ENCODE peak calls at places on chromosome 18, in eight cellular contexts. One of them, this sample, is unnamed.

GRCh38 chr18:58625839-58626238 is 3.1 kb downstream of the ALPK2 start:
- DNase-seq in coronary artery: no peak
- DNase-seq in foreskin fibroblast: no peak
- DNase-seq in mammary epithelial cell: no peak
- DNase-seq in adipocyte: no peak
- DNase-seq in stomach: no peak
- DNase-seq in right lobe of liver: no peak
- DNase-seq in fibroblast of lung: no peak
- DNase-seq in this sample: no peak

GRCh38 chr18:4230450-4231168 is 224.5 kb downstream of the DLGAP1 start:
- DNase-seq in coronary artery: no peak
- DNase-seq in foreskin fibroblast: no peak
- DNase-seq in mammary epithelial cell: no peak
- DNase-seq in adipocyte: peak; percentile 1
- DNase-seq in stomach: no peak
- DNase-seq in right lobe of liver: no peak
- DNase-seq in fibroblast of lung: no peak
- DNase-seq in this sample: no peak

GRCh38 chr18:76619342-76620315 is 124.6 kb upstream of the ZNF516 start:
- DNase-seq in coronary artery: no peak
- DNase-seq in foreskin fibroblast: peak; percentile 79
- DNase-seq in mammary epithelial cell: peak; percentile 98
- DNase-seq in adipocyte: peak; percentile 68
- DNase-seq in stomach: peak; percentile 81
- DNase-seq in right lobe of liver: peak; percentile 86
- DNase-seq in fibroblast of lung: peak; percentile 76
- DNase-seq in this sample: peak; percentile 60

GRCh38 chr18:67475673-67476072 is 40.8 kb downstream of the DSEL start:
- DNase-seq in coronary artery: no peak
- DNase-seq in foreskin fibroblast: peak; percentile 66
- DNase-seq in mammary epithelial cell: peak; percentile 8
- DNase-seq in adipocyte: peak; percentile 71
- DNase-seq in stomach: no peak
- DNase-seq in right lobe of liver: no peak
- DNase-seq in fibroblast of lung: peak; percentile 64
- DNase-seq in this sample: peak; percentile 44

GRCh38 chr18:34978953-34979608 is 62.1 kb upstream of the MAPRE2 start:
- DNase-seq in coronary artery: peak; percentile 87
- DNase-seq in foreskin fibroblast: peak; percentile 95
- DNase-seq in mammary epithelial cell: peak; percentile 98
- DNase-seq in adipocyte: peak; percentile 95
- DNase-seq in stomach: peak; percentile 72
- DNase-seq in right lobe of liver: peak; percentile 53
- DNase-seq in fibroblast of lung: peak; percentile 92
- DNase-seq in this sample: peak; percentile 90

GRCh38 chr18:50656841-50657470 is 97.1 kb downstream of the MAPK4 start:
- DNase-seq in coronary artery: no peak
- DNase-seq in foreskin fibroblast: no peak
- DNase-seq in mammary epithelial cell: no peak
- DNase-seq in adipocyte: no peak
- DNase-seq in stomach: no peak
- DNase-seq in right lobe of liver: no peak
- DNase-seq in fibroblast of lung: no peak
- DNase-seq in this sample: no peak

GRCh38 chr18:63177822-63178525 is 141.6 kb downstream of the BCL2 start:
- DNase-seq in coronary artery: no peak
- DNase-seq in foreskin fibroblast: peak; percentile 67
- DNase-seq in mammary epithelial cell: no peak
- DNase-seq in adipocyte: peak; percentile 25
- DNase-seq in stomach: no peak
- DNase-seq in right lobe of liver: no peak
- DNase-seq in fibroblast of lung: no peak
- DNase-seq in this sample: no peak

GRCh38 chr18:54389143-54389505 is 31.4 kb downstream of the C18orf54 start:
- DNase-seq in coronary artery: no peak
- DNase-seq in foreskin fibroblast: peak; percentile 31
- DNase-seq in mammary epithelial cell: no peak
- DNase-seq in adipocyte: no peak
- DNase-seq in stomach: no peak
- DNase-seq in right lobe of liver: no peak
- DNase-seq in fibroblast of lung: no peak
- DNase-seq in this sample: no peak

GRCh38 chr18:79657342-79657996 is 22.1 kb upstream of the CTDP1 start:
- DNase-seq in coronary artery: no peak
- DNase-seq in foreskin fibroblast: no peak
- DNase-seq in mammary epithelial cell: peak; percentile 19
- DNase-seq in adipocyte: no peak
- DNase-seq in stomach: no peak
- DNase-seq in right lobe of liver: no peak
- DNase-seq in fibroblast of lung: no peak
- DNase-seq in this sample: no peak

GRCh38 chr18:29874519-29875098 is 1167.9 kb downstream of the DSC3 start:
- DNase-seq in coronary artery: no peak
- DNase-seq in foreskin fibroblast: peak; percentile 1
- DNase-seq in mammary epithelial cell: peak; percentile 39
- DNase-seq in adipocyte: peak; percentile 55
- DNase-seq in stomach: no peak
- DNase-seq in right lobe of liver: no peak
- DNase-seq in fibroblast of lung: peak; percentile 30
- DNase-seq in this sample: peak; percentile 42

GRCh38 chr18:26868968-26869586 is 3.6 kb upstream of the AQP4 start:
- DNase-seq in coronary artery: no peak
- DNase-seq in foreskin fibroblast: no peak
- DNase-seq in mammary epithelial cell: no peak
- DNase-seq in adipocyte: no peak
- DNase-seq in stomach: no peak
- DNase-seq in right lobe of liver: no peak
- DNase-seq in fibroblast of lung: no peak
- DNase-seq in this sample: no peak
- H3K4me3 ChIP-seq in coronary artery: no peak overlapping the region
- H3K4me3 ChIP-seq in foreskin fibroblast: no peak overlapping the region
- H3K4me3 ChIP-seq in mammary epithelial cell: no peak overlapping the region
- H3K4me3 ChIP-seq in adipocyte: no peak overlapping the region
- H3K4me3 ChIP-seq in stomach: no peak overlapping the region
- H3K4me3 ChIP-seq in right lobe of liver: no peak overlapping the region
- H3K4me3 ChIP-seq in fibroblast of lung: no peak overlapping the region
- H3K4me3 ChIP-seq in this sample: no peak overlapping the region

DNA sequence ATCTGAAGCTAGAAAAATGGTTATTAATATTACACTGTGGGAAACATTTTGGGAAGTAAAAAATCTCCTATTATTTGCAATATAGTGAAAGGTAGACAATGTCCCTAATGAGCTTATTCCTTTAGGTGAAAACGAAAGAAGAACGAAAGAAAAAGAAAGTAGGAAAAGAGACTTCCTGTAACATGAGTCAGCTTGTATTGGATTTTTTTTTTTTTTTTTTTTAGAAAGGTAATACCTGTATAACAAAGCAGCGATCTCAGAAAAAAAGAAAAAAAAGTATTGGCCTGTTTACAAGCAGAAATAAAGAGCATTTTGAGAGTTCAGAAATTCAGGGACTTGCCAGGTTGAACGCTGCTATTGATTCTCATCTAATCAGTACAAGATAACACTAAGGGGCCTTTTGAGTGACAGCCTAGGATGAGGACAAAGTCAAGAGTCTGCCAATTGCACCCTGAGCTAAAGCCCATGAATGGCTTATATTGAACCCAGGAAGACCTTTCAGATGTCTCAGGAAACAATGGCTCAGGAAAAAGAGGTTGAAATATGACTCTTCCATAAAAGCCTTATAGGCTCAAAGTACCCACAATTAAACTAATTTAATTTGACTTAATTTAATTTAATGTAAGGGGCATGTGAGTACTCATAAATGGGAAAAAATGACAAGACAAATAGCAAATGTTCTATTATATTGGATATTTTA is 615.6 kb upstream of the CDH2 start:
- DNase-seq in coronary artery: no peak
- DNase-seq in foreskin fibroblast: no peak
- DNase-seq in mammary epithelial cell: peak; percentile 33
- DNase-seq in adipocyte: no peak
- DNase-seq in stomach: no peak
- DNase-seq in right lobe of liver: no peak
- DNase-seq in fibroblast of lung: no peak
- DNase-seq in this sample: no peak
- H3K4me3 ChIP-seq in coronary artery: no peak overlapping the region
- H3K4me3 ChIP-seq in foreskin fibroblast: no peak overlapping the region
- H3K4me3 ChIP-seq in mammary epithelial cell: peak overlapping the region; percentile 50
- H3K4me3 ChIP-seq in adipocyte: no peak overlapping the region
- H3K4me3 ChIP-seq in stomach: no peak overlapping the region
- H3K4me3 ChIP-seq in right lobe of liver: no peak overlapping the region
- H3K4me3 ChIP-seq in fibroblast of lung: no peak overlapping the region
- H3K4me3 ChIP-seq in this sample: no peak overlapping the region

GRCh38 chr18:10482985-10483949 is 28.8 kb downstream of the APCDD1 start:
- DNase-seq in coronary artery: no peak
- DNase-seq in foreskin fibroblast: no peak
- DNase-seq in mammary epithelial cell: no peak
- DNase-seq in adipocyte: no peak
- DNase-seq in stomach: no peak
- DNase-seq in right lobe of liver: no peak
- DNase-seq in fibroblast of lung: no peak
- DNase-seq in this sample: no peak

GRCh38 chr18:10477863-10478260 is 23.4 kb downstream of the APCDD1 start:
- DNase-seq in coronary artery: no peak
- DNase-seq in foreskin fibroblast: no peak
- DNase-seq in mammary epithelial cell: no peak
- DNase-seq in adipocyte: no peak
- DNase-seq in stomach: no peak
- DNase-seq in right lobe of liver: no peak
- DNase-seq in fibroblast of lung: no peak
- DNase-seq in this sample: no peak

GRCh38 chr18:10482363-10482984 is 28.0 kb downstream of the APCDD1 start:
- DNase-seq in coronary artery: no peak
- DNase-seq in foreskin fibroblast: no peak
- DNase-seq in mammary epithelial cell: no peak
- DNase-seq in adipocyte: no peak
- DNase-seq in stomach: no peak
- DNase-seq in right lobe of liver: no peak
- DNase-seq in fibroblast of lung: no peak
- DNase-seq in this sample: no peak

GRCh38 chr18:10485475-10485874 is 31.0 kb downstream of the APCDD1 start:
- DNase-seq in coronary artery: no peak
- DNase-seq in foreskin fibroblast: no peak
- DNase-seq in mammary epithelial cell: no peak
- DNase-seq in adipocyte: no peak
- DNase-seq in stomach: no peak
- DNase-seq in right lobe of liver: no peak
- DNase-seq in fibroblast of lung: no peak
- DNase-seq in this sample: no peak

GRCh38 chr18:10481831-10482230 is 27.4 kb downstream of the APCDD1 start:
- DNase-seq in coronary artery: no peak
- DNase-seq in foreskin fibroblast: no peak
- DNase-seq in mammary epithelial cell: no peak
- DNase-seq in adipocyte: no peak
- DNase-seq in stomach: no peak
- DNase-seq in right lobe of liver: no peak
- DNase-seq in fibroblast of lung: no peak
- DNase-seq in this sample: no peak
- H3K4me3 ChIP-seq in coronary artery: no peak overlapping the region
- H3K4me3 ChIP-seq in foreskin fibroblast: no peak overlapping the region
- H3K4me3 ChIP-seq in mammary epithelial cell: no peak overlapping the region
- H3K4me3 ChIP-seq in adipocyte: no peak overlapping the region
- H3K4me3 ChIP-seq in stomach: no peak overlapping the region
- H3K4me3 ChIP-seq in right lobe of liver: no peak overlapping the region
- H3K4me3 ChIP-seq in fibroblast of lung: no peak overlapping the region
- H3K4me3 ChIP-seq in this sample: no peak overlapping the region

GRCh38 chr18:11887305-11888262 is 20.5 kb downstream of the MPPE1 start:
- DNase-seq in coronary artery: no peak
- DNase-seq in foreskin fibroblast: no peak
- DNase-seq in mammary epithelial cell: no peak
- DNase-seq in adipocyte: no peak
- DNase-seq in stomach: no peak
- DNase-seq in right lobe of liver: no peak
- DNase-seq in fibroblast of lung: no peak
- DNase-seq in this sample: no peak
- H3K4me3 ChIP-seq in coronary artery: no peak overlapping the region
- H3K4me3 ChIP-seq in foreskin fibroblast: no peak overlapping the region
- H3K4me3 ChIP-seq in mammary epithelial cell: no peak overlapping the region
- H3K4me3 ChIP-seq in adipocyte: no peak overlapping the region
- H3K4me3 ChIP-seq in stomach: no peak overlapping the region
- H3K4me3 ChIP-seq in right lobe of liver: no peak overlapping the region
- H3K4me3 ChIP-seq in fibroblast of lung: no peak overlapping the region
- H3K4me3 ChIP-seq in this sample: no peak overlapping the region

GRCh38 chr18:65753520-65753919 is 2.7 kb downstream of the CDH7 start:
- DNase-seq in coronary artery: no peak
- DNase-seq in foreskin fibroblast: peak; percentile 13
- DNase-seq in mammary epithelial cell: no peak
- DNase-seq in adipocyte: no peak
- DNase-seq in stomach: no peak
- DNase-seq in right lobe of liver: no peak
- DNase-seq in fibroblast of lung: peak; percentile 3
- DNase-seq in this sample: no peak
- H3K4me3 ChIP-seq in coronary artery: no peak overlapping the region
- H3K4me3 ChIP-seq in foreskin fibroblast: no peak overlapping the region
- H3K4me3 ChIP-seq in mammary epithelial cell: no peak overlapping the region
- H3K4me3 ChIP-seq in adipocyte: no peak overlapping the region
- H3K4me3 ChIP-seq in stomach: no peak overlapping the region
- H3K4me3 ChIP-seq in right lobe of liver: no peak overlapping the region
- H3K4me3 ChIP-seq in fibroblast of lung: no peak overlapping the region
- H3K4me3 ChIP-seq in this sample: no peak overlapping the region

GRCh38 chr18:23201741-23202140 is 66.5 kb downstream of the CABLES1 start:
- DNase-seq in coronary artery: no peak
- DNase-seq in foreskin fibroblast: no peak
- DNase-seq in mammary epithelial cell: no peak
- DNase-seq in adipocyte: no peak
- DNase-seq in stomach: no peak
- DNase-seq in right lobe of liver: no peak
- DNase-seq in fibroblast of lung: no peak
- DNase-seq in this sample: no peak

GRCh38 chr18:23205980-23206379 is 70.7 kb downstream of the CABLES1 start:
- DNase-seq in coronary artery: no peak
- DNase-seq in foreskin fibroblast: no peak
- DNase-seq in mammary epithelial cell: no peak
- DNase-seq in adipocyte: no peak
- DNase-seq in stomach: no peak
- DNase-seq in right lobe of liver: no peak
- DNase-seq in fibroblast of lung: no peak
- DNase-seq in this sample: no peak

GRCh38 chr18:23203891-23204432 is 68.7 kb downstream of the CABLES1 start:
- DNase-seq in coronary artery: no peak
- DNase-seq in foreskin fibroblast: no peak
- DNase-seq in mammary epithelial cell: no peak
- DNase-seq in adipocyte: no peak
- DNase-seq in stomach: no peak
- DNase-seq in right lobe of liver: no peak
- DNase-seq in fibroblast of lung: no peak
- DNase-seq in this sample: no peak

GRCh38 chr18:23207191-23207955 is 72.1 kb downstream of the CABLES1 start:
- DNase-seq in coronary artery: no peak
- DNase-seq in foreskin fibroblast: no peak
- DNase-seq in mammary epithelial cell: no peak
- DNase-seq in adipocyte: no peak
- DNase-seq in stomach: peak; percentile 30
- DNase-seq in right lobe of liver: no peak
- DNase-seq in fibroblast of lung: no peak
- DNase-seq in this sample: peak; percentile 24

GRCh38 chr18:23204589-23205235 is 69.4 kb downstream of the CABLES1 start:
- DNase-seq in coronary artery: no peak
- DNase-seq in foreskin fibroblast: peak; percentile 25
- DNase-seq in mammary epithelial cell: no peak
- DNase-seq in adipocyte: no peak
- DNase-seq in stomach: no peak
- DNase-seq in right lobe of liver: no peak
- DNase-seq in fibroblast of lung: no peak
- DNase-seq in this sample: no peak
- H3K4me3 ChIP-seq in coronary artery: no peak overlapping the region
- H3K4me3 ChIP-seq in foreskin fibroblast: no peak overlapping the region
- H3K4me3 ChIP-seq in mammary epithelial cell: no peak overlapping the region
- H3K4me3 ChIP-seq in adipocyte: no peak overlapping the region
- H3K4me3 ChIP-seq in stomach: no peak overlapping the region
- H3K4me3 ChIP-seq in right lobe of liver: no peak overlapping the region
- H3K4me3 ChIP-seq in fibroblast of lung: no peak overlapping the region
- H3K4me3 ChIP-seq in this sample: no peak overlapping the region